ENCODE peak calls at places on chromosomes 1 and 21, in four cellular contexts. One of them, this sample, is unnamed.

GRCh38 chr1:61005572-61006386 is 76.6 kb upstream of the NFIA start:
- DNase-seq in AG09309: no peak
- DNase-seq in H1: peak
- DNase-seq in kidney epithelial cell: no peak
- DNase-seq in this sample: no peak

GRCh38 chr1:109050228-109050995 is 8.5 kb upstream of the WDR47 start:
- DNase-seq in H1: no peak
- DNase-seq in kidney epithelial cell: no peak
- DNase-seq in AG09309: no peak
- DNase-seq in this sample: no peak

GRCh38 chr1:225754940-225755635 is 22.5 kb upstream of the SRP9 start:
- DNase-seq in kidney epithelial cell: no peak
- DNase-seq in AG09309: peak
- DNase-seq in H1: no peak
- DNase-seq in this sample: no peak

GRCh38 chr21:34008618-34009017 is 64.8 kb upstream of the MRPS6 start:
- DNase-seq in AG09309: no peak
- DNase-seq in H1: no peak
- DNase-seq in kidney epithelial cell: no peak
- DNase-seq in this sample: no peak

GRCh38 chr1:162854245-162854860 is 6.6 kb downstream of the CCDC190 start:
- DNase-seq in H1: no peak
- DNase-seq in kidney epithelial cell: no peak
- DNase-seq in AG09309: peak
- DNase-seq in this sample: peak

GRCh38 chr1:87024936-87025537 is 110.6 kb downstream of the HS2ST1 start:
- DNase-seq in H1: no peak
- DNase-seq in kidney epithelial cell: peak
- DNase-seq in AG09309: peak
- DNase-seq in this sample: no peak

GRCh38 chr1:30986755-30987154 is 78.2 kb upstream of the SDC3 start:
- DNase-seq in H1: no peak
- DNase-seq in AG09309: no peak
- DNase-seq in kidney epithelial cell: no peak
- DNase-seq in this sample: no peak

GRCh38 chr1:18646091-18646775 is 15.6 kb downstream of the PAX7 start:
- DNase-seq in kidney epithelial cell: no peak
- DNase-seq in H1: peak
- DNase-seq in AG09309: no peak
- DNase-seq in this sample: no peak

GRCh38 chr1:196997428-196997827 is 20.1 kb downstream of the CFHR5 start:
- DNase-seq in H1: no peak
- DNase-seq in kidney epithelial cell: no peak
- DNase-seq in AG09309: peak
- DNase-seq in this sample: no peak

GRCh38 chr1:204075116-204075636 is 2.3 kb downstream of the SOX13 start:
- DNase-seq in kidney epithelial cell: no peak
- DNase-seq in AG09309: no peak
- DNase-seq in H1: no peak
- DNase-seq in this sample: no peak

GRCh38 chr1:56644941-56645662 is at the start of gene PRKAA2:
- DNase-seq in kidney epithelial cell: no peak
- DNase-seq in AG09309: no peak
- DNase-seq in H1: peak
- DNase-seq in this sample: peak

GRCh38 chr1:172751668-172752067 is 92.8 kb downstream of the FASLG start:
- DNase-seq in AG09309: no peak
- DNase-seq in kidney epithelial cell: no peak
- DNase-seq in H1: no peak
- DNase-seq in this sample: no peak

GRCh38 chr1:53114581-53115400 is 27.6 kb downstream of the SLC1A7 start:
- DNase-seq in kidney epithelial cell: no peak
- DNase-seq in AG09309: no peak
- DNase-seq in H1: no peak
- DNase-seq in this sample: no peak

GRCh38 chr1:232510367-232511110 is 119.4 kb downstream of the SIPA1L2 start:
- DNase-seq in H1: no peak
- DNase-seq in kidney epithelial cell: no peak
- DNase-seq in AG09309: no peak
- DNase-seq in this sample: no peak

GRCh38 chr1:118815909-118816308 is 172.2 kb downstream of the TBX15 start:
- DNase-seq in H1: no peak
- DNase-seq in AG09309: no peak
- DNase-seq in kidney epithelial cell: no peak
- DNase-seq in this sample: no peak

GRCh38 chr1:77534456-77534855 is 148.0 kb downstream of the ZZZ3 start:
- DNase-seq in AG09309: no peak
- DNase-seq in H1: no peak
- DNase-seq in kidney epithelial cell: no peak
- DNase-seq in this sample: no peak

GRCh38 chr1:101073836-101074235 is 48.3 kb upstream of the DPH5 start:
- DNase-seq in AG09309: no peak
- DNase-seq in kidney epithelial cell: no peak
- DNase-seq in H1: no peak
- DNase-seq in this sample: no peak

GRCh38 chr1:24047101-24047459 is 64.9 kb downstream of the MYOM3 start:
- DNase-seq in AG09309: no peak
- DNase-seq in H1: no peak
- DNase-seq in kidney epithelial cell: no peak
- DNase-seq in this sample: no peak

GRCh38 chr1:226223786-226224244 is 351 bp downstream of the MIXL1 start:
- DNase-seq in H1: peak
- DNase-seq in kidney epithelial cell: no peak
- DNase-seq in AG09309: no peak
- DNase-seq in this sample: no peak

GRCh38 chr1:119713538-119714456 is 2.1 kb downstream of the PHGDH start:
- DNase-seq in AG09309: no peak
- DNase-seq in kidney epithelial cell: no peak
- DNase-seq in H1: no peak
- DNase-seq in this sample: no peak

GRCh38 chr1:53740621-53741105 is 1.7 kb upstream of the GLIS1 start:
- DNase-seq in kidney epithelial cell: no peak
- DNase-seq in H1: no peak
- DNase-seq in AG09309: peak
- DNase-seq in this sample: no peak

GRCh38 chr1:181090653-181091126 is 2.2 kb downstream of the IER5 start:
- DNase-seq in AG09309: no peak
- DNase-seq in kidney epithelial cell: no peak
- DNase-seq in H1: no peak
- DNase-seq in this sample: no peak

GRCh38 chr1:181088079-181089016 is at the start of gene IER5:
- DNase-seq in H1: peak
- DNase-seq in AG09309: peak
- DNase-seq in kidney epithelial cell: no peak
- DNase-seq in this sample: peak

GRCh38 chr1:181089017-181089776 is 697 bp downstream of the IER5 start:
- DNase-seq in AG09309: no peak
- DNase-seq in kidney epithelial cell: no peak
- DNase-seq in H1: no peak
- DNase-seq in this sample: no peak

GRCh38 chr1:181091322-181092040 is 3.0 kb downstream of the IER5 start:
- DNase-seq in kidney epithelial cell: no peak
- DNase-seq in AG09309: no peak
- DNase-seq in H1: no peak
- DNase-seq in this sample: no peak

DNA sequence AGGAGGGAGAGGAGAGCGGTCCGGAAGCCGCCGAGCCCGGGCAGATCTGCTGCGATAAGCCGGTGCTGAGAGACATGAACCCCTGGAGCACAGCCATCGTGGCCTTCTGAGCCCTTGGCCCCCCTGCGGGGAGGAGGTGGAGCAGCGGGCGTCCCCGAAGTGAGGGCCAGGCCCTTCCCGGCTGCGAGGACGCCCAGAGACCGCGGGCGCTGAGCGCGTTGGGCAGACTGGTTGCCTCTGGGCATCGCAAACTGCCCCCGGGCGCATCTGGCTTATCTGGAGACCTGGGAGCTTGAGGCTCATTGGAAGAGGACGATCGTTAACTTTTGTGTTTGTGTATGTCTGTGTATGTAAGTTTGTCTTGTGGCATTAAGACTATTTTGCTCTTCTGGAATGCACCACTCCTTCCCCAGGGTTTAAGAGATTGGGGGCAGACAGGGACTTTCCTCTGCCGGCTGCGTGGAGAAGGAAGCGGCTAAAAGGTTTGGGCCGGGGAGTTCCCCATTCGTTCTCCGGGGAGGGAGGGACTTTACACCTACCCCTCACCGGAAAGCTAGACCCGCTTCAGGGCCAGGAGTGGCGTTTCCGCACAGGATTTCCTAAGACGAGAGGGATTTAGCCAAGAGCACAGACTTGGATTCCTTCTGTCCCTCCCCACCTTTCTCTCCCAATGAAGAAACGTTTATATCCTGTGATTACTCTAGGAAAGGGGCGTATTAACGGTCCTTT is 1.4 kb downstream of the IER5 start:
- DNase-seq in H1: peak
- DNase-seq in AG09309: no peak
- DNase-seq in kidney epithelial cell: no peak
- DNase-seq in this sample: peak
- TF ChIP-seq CTCF in H1: no peak
- TF ChIP-seq CTCF in AG09309: no peak
- TF ChIP-seq CTCF in kidney epithelial cell: no peak
- TF ChIP-seq CTCF in this sample: no peak

DNA sequence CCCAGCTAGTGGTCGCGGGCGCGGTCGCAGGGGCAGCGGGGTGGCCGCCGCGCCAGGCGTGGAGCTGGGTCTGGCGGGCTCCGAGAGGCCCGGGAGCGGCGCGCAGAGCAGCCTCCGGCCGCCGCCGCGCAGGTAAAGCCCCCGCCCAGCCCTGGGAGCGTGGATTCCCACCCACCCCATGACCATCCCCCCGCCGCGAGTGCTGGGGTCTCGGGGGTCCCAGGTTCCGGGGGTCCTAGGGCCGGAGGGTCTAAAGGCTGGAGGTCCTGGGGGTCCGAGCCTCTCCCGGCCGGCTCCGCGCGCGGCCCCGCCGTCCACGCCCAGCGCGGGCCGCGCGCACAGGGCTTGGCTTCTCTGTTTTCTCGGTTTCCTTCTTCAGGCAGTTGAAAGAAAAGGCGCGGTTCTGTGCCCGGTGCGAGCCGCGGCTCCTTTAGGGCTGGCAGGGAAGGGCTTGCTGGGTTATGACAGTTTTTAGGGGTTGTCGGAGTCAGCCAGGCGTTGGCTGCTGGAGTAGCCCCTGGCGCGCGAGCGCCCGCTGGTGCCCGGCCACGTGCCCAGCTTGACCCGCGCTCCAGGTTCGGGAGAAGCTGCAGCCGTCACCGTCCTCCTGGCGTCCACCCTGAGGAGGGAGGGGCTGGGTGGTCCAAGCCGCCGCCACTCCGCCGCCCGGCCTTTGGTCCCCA is 355 bp downstream of the LRRC3 start:
- DNase-seq in AG09309: no peak
- DNase-seq in H1: peak
- DNase-seq in kidney epithelial cell: no peak
- DNase-seq in this sample: no peak
- TF ChIP-seq CTCF in AG09309: no peak
- TF ChIP-seq CTCF in H1: peak
- TF ChIP-seq CTCF in kidney epithelial cell: peak
- TF ChIP-seq CTCF in this sample: no peak

DNA sequence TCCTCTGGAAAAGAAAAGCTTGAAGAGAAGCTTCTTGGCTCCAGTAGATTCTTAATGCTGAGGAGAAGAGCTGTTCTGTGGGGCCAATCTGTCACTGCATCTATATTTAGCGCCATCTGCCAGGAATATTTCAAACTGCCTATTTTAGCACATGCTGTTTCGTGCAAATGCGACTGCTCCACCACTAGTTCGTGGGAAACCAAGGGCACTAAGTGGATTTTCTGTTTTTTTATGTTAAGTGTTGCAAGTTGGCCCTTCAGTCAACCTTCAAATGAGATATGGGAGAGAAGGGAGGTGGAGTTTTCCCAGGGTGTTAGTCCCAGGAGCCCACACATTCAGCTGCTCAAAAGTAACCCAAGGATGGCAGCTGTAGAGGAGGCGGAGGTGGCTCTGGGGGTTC is 91.9 kb downstream of the TSEN15 start:
- DNase-seq in AG09309: no peak
- DNase-seq in H1: no peak
- DNase-seq in kidney epithelial cell: no peak
- DNase-seq in this sample: no peak
- TF ChIP-seq CTCF in AG09309: peak
- TF ChIP-seq CTCF in H1: no peak
- TF ChIP-seq CTCF in kidney epithelial cell: no peak
- TF ChIP-seq CTCF in this sample: no peak

GRCh38 chr21:17693801-17694200 is 81.1 kb upstream of the BTG3 start:
- DNase-seq in kidney epithelial cell: no peak
- DNase-seq in AG09309: no peak
- DNase-seq in H1: no peak
- DNase-seq in this sample: no peak
- TF ChIP-seq CTCF in kidney epithelial cell: no peak
- TF ChIP-seq CTCF in AG09309: no peak
- TF ChIP-seq CTCF in H1: no peak
- TF ChIP-seq CTCF in this sample: no peak

GRCh38 chr21:29454179-29454578 is 155.5 kb downstream of the BACH1 start:
- DNase-seq in kidney epithelial cell: no peak
- DNase-seq in AG09309: no peak
- DNase-seq in H1: no peak
- DNase-seq in this sample: no peak
- TF ChIP-seq CTCF in kidney epithelial cell: no peak
- TF ChIP-seq CTCF in AG09309: no peak
- TF ChIP-seq CTCF in H1: no peak
- TF ChIP-seq CTCF in this sample: no peak

GRCh38 chr21:31225713-31226112 is 118.3 kb downstream of the TIAM1 start:
- DNase-seq in H1: no peak
- DNase-seq in AG09309: no peak
- DNase-seq in kidney epithelial cell: no peak
- DNase-seq in this sample: no peak
- TF ChIP-seq CTCF in H1: no peak
- TF ChIP-seq CTCF in AG09309: no peak
- TF ChIP-seq CTCF in kidney epithelial cell: no peak
- TF ChIP-seq CTCF in this sample: no peak